ENCODE peak calls at places on chromosome 22, in nine cellular contexts. X is hepatocyte, P is upper lobe of left lung, Z is fibroblast of lung, Q is kidney, Y is transverse colon, L is coronary artery, W is mesendoderm, A is tibial nerve. E is an unnamed sample.

GRCh38 chr22:19713650-19714319 is 518 bp upstream of the SEPTIN5 start:
- DNase-seq in X (peak), P (no peak), Z (no peak), Q (no peak), Y (no peak), L (no peak), W (no peak), A (no peak), E (no peak)

GRCh38 chr22:17213976-17214375 is 5.3 kb downstream of the ADA2 start:
- DNase-seq in X (peak), P (peak), Z (peak), Q (peak), Y (peak), L (no peak), W (peak), A (no peak), E (peak)

GRCh38 chr22:39446239-39446721 is 10.5 kb upstream of the MGAT3 start:
- DNase-seq in X (peak), P (no peak), Z (no peak), Q (peak), Y (peak), L (no peak), W (peak), A (no peak), E (no peak)

GRCh38 chr22:24819487-24819886 is 13.5 kb downstream of the SGSM1 start:
- DNase-seq in X (no peak), P (no peak), Z (no peak), Q (no peak), Y (no peak), L (no peak), W (no peak), A (no peak), E (no peak)

GRCh38 chr22:36453855-36454378 is 27.5 kb downstream of the TXN2 start:
- DNase-seq in X (no peak), P (no peak), Z (no peak), Q (no peak), Y (no peak), L (no peak), W (no peak), A (no peak), E (no peak)

GRCh38 chr22:22201185-22201924 is 43.2 kb upstream of the VPREB1 start:
- DNase-seq in X (no peak), P (no peak), Z (no peak), Q (no peak), Y (peak), L (no peak), W (peak), A (no peak), E (peak)

GRCh38 chr22:36811094-36811797 is 5.6 kb downstream of the PVALB start:
- DNase-seq in X (no peak), P (no peak), Z (no peak), Q (no peak), Y (no peak), L (no peak), W (no peak), A (no peak), E (no peak)

GRCh38 chr22:50040717-50041116 is 17.4 kb downstream of the TTLL8 start:
- DNase-seq in X (no peak), P (no peak), Z (no peak), Q (peak), Y (no peak), L (peak), W (no peak), A (no peak), E (peak)

GRCh38 chr22:33105501-33105911 is 47.3 kb upstream of the SYN3 start:
- DNase-seq in X (peak), P (no peak), Z (peak), Q (no peak), Y (no peak), L (no peak), W (no peak), A (no peak), E (no peak)

GRCh38 chr22:29947410-29948387 is 64.7 kb downstream of the MTMR3 start:
- DNase-seq in X (no peak), P (no peak), Z (peak), Q (no peak), Y (no peak), L (no peak), W (no peak), A (no peak), E (no peak)

GRCh38 chr22:26445577-26446275 is 16.7 kb downstream of the ASPHD2 start:
- DNase-seq in X (no peak), P (no peak), Z (no peak), Q (no peak), Y (no peak), L (no peak), W (no peak), A (no peak), E (no peak)

GRCh38 chr22:45136594-45136993 is 27.1 kb upstream of the NUP50 start:
- DNase-seq in X (no peak), P (no peak), Z (no peak), Q (no peak), Y (no peak), L (no peak), W (no peak), A (no peak), E (no peak)

GRCh38 chr22:31036671-31037550 is 44.2 kb upstream of the SMTN start:
- DNase-seq in X (no peak), P (no peak), Z (peak), Q (peak), Y (peak), L (no peak), W (no peak), A (no peak), E (no peak)

GRCh38 chr22:31496735-31497146 is 405 bp downstream of the SFI1 start:
- DNase-seq in X (peak), P (peak), Z (no peak), Q (peak), Y (peak), L (peak), W (no peak), A (no peak), E (peak)

GRCh38 chr22:24968066-24968561 is 15.6 kb downstream of the KIAA1671 start:
- DNase-seq in X (no peak), P (peak), Z (peak), Q (no peak), Y (no peak), L (no peak), W (peak), A (no peak), E (no peak)

GRCh38 chr22:28761449-28761755 is 11.1 kb upstream of the CCDC117 start:
- DNase-seq in X (no peak), P (no peak), Z (no peak), Q (no peak), Y (no peak), L (no peak), W (no peak), A (no peak), E (no peak)

GRCh38 chr22:19105867-19106802 is 16.1 kb downstream of the DGCR2 start:
- DNase-seq in X (no peak), P (peak), Z (no peak), Q (no peak), Y (no peak), L (no peak), W (peak), A (no peak), E (peak)

GRCh38 chr22:34878996-34879395 is 187.0 kb upstream of the ISX start:
- DNase-seq in X (no peak), P (no peak), Z (peak), Q (no peak), Y (no peak), L (no peak), W (peak), A (no peak), E (no peak)

GRCh38 chr22:22712666-22713365 is 68.4 kb downstream of the GGTLC2 start:
- DNase-seq in X (no peak), P (no peak), Z (no peak), Q (no peak), Y (no peak), L (peak), W (no peak), A (no peak), E (no peak)

DNA sequence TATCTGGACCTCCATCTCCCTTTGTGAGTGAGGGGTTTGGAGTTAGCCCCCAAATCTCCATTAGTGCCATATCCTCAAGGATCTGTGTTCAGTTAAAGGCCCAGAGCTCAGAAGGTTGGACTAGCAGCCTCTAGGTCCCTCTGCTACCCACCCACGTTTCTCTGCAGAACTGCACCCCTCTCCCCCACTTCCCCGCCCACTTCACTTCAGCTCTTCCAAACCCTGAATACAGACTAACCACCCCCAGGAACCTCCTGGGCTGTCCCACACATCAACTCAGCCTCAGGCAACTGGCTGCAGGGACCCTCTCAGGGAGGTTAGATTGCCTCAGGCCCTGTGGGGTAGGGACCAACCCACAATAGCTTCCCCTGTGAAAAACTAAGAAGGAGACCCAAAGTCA is 854 bp downstream of the VPREB3 start:
- DNase-seq in X (no peak), P (no peak), Z (no peak), Q (no peak), Y (no peak), L (no peak), W (no peak), A (no peak), E (no peak)
- H3K4me3 ChIP-seq in X (no peak), P (no peak), Z (no peak), Q (no peak), Y (no peak), L (no peak), W (no peak), A (no peak), E (no peak)

DNA sequence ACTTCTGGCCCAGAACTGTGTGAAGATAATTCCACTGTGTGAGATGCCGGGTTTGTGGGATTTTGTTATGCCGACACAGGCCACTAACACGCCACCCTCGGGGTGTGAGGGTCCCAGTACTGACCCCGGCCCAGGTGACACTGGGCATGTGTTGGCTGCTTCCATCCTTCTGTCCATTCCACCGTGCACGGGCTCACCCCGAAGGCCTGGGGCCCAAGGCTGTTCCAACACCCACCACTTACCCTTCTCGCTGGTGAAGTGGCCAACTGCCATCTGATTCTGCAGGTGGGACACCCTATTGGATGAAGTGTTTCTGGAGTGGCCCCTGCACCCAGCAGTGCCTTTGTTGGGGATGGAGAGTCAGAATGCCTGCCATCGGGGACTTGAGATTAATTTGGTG is 1307.5 kb downstream of the BRD1 start:
- DNase-seq in X (no peak), P (no peak), Z (no peak), Q (no peak), Y (no peak), L (no peak), W (no peak), A (no peak), E (no peak)
- H3K27ac ChIP-seq in X (no peak), P (no peak), Z (no peak), Q (no peak), Y (no peak), L (no peak), W (no peak), A (peak), E (no peak)

GRCh38 chr22:42316988-42317387 is 46.5 kb upstream of the TCF20 start:
- DNase-seq in X (peak), P (peak), Z (peak), Q (no peak), Y (peak), L (no peak), W (no peak), A (no peak), E (peak)
- H3K4me3 ChIP-seq in X (no peak), P (peak), Z (no peak), Q (no peak), Y (no peak), L (no peak), W (no peak), A (no peak), E (no peak)

GRCh38 chr22:43113516-43114251 is 3.1 kb downstream of the BIK start:
- DNase-seq in X (no peak), P (no peak), Z (no peak), Q (no peak), Y (peak), L (no peak), W (no peak), A (no peak), E (no peak)
- H3K27ac ChIP-seq in X (no peak), P (no peak), Z (no peak), Q (no peak), Y (no peak), L (no peak), W (no peak), A (no peak), E (no peak)

GRCh38 chr22:43128928-43129424 is 14.2 kb downstream of the MCAT start:
- DNase-seq in X (peak), P (no peak), Z (no peak), Q (no peak), Y (peak), L (no peak), W (no peak), A (no peak), E (no peak)

GRCh38 chr22:43128116-43128515 is 15.1 kb downstream of the MCAT start:
- DNase-seq in X (no peak), P (no peak), Z (no peak), Q (no peak), Y (peak), L (no peak), W (no peak), A (no peak), E (no peak)

GRCh38 chr22:43126506-43127165 is 16.1 kb downstream of the BIK start:
- DNase-seq in X (peak), P (no peak), Z (peak), Q (peak), Y (peak), L (no peak), W (peak), A (no peak), E (no peak)

GRCh38 chr22:43129426-43130425 is 13.5 kb downstream of the MCAT start:
- DNase-seq in X (no peak), P (no peak), Z (no peak), Q (no peak), Y (no peak), L (no peak), W (no peak), A (no peak), E (no peak)

GRCh38 chr22:43127166-43127908 is 15.9 kb downstream of the MCAT start:
- DNase-seq in X (peak), P (no peak), Z (no peak), Q (no peak), Y (peak), L (no peak), W (no peak), A (no peak), E (no peak)
- H3K4me3 ChIP-seq in X (no peak), P (no peak), Z (no peak), Q (no peak), Y (no peak), L (no peak), W (no peak), A (no peak), E (no peak)

GRCh38 chr22:38014083-38014482 is 29.7 kb upstream of the SOX10 start:
- DNase-seq in X (no peak), P (no peak), Z (no peak), Q (no peak), Y (no peak), L (no peak), W (no peak), A (no peak), E (no peak)

GRCh38 chr22:38016182-38017078 is 32.1 kb upstream of the SOX10 start:
- DNase-seq in X (no peak), P (peak), Z (peak), Q (no peak), Y (peak), L (no peak), W (peak), A (peak), E (no peak)

GRCh38 chr22:38017939-38018885 is 33.9 kb upstream of the SOX10 start:
- DNase-seq in X (no peak), P (no peak), Z (no peak), Q (no peak), Y (no peak), L (no peak), W (no peak), A (no peak), E (no peak)

GRCh38 chr22:38018938-38019827 is 34.8 kb upstream of the SOX10 start:
- DNase-seq in X (no peak), P (no peak), Z (no peak), Q (no peak), Y (no peak), L (no peak), W (no peak), A (no peak), E (no peak)

DNA sequence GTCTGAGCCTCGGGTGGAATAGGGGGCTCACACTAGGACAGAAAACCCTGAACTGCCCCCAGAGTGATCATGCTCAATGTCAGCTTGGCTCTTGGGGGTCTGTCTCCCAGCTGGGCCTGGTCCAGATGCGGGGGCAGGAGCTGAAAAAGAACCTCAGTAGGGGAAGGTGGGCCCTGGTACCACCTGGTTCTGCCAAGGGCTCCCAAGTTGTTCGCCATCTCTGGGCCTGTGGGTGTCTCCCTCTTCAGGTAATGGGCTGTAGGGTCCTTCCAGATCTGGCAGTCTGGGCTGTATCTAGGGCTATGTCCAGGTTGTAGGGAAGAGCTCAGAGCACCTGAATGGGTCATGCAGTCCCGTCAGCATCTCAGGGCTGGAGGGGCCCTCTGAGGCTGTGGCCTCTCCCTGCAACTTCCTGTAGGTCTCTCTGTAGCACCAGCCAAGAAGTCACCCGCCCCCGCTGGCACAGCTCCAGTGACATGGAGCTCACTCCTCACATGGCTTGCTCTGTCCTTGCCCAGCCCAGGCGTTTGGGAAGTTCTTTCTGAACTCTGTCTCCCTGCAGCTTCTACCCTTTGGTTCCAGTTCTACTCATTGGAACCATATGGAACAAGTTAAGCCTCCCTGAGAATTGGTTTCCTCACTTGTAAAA is 33.0 kb upstream of the SOX10 start:
- DNase-seq in X (no peak), P (peak), Z (peak), Q (peak), Y (peak), L (no peak), W (no peak), A (peak), E (peak)
- H3K27ac ChIP-seq in X (peak), P (peak), Z (no peak), Q (no peak), Y (peak), L (peak), W (no peak), A (peak), E (peak)

GRCh38 chr22:47624277-47625012 is 862.0 kb downstream of the TBC1D22A start:
- DNase-seq in X (no peak), P (peak), Z (no peak), Q (peak), Y (no peak), L (peak), W (no peak), A (no peak), E (peak)
- H3K4me3 ChIP-seq in X (no peak), P (no peak), Z (no peak), Q (no peak), Y (no peak), L (no peak), W (no peak), A (no peak), E (no peak)

E was measured in upper lobe of right lung.